ENCODE peak calls at places on chromosome 12, in seven cellular contexts. K is H9, N is IMR-90, E is trophoblast cell, A is mesenchymal stem cell, I is H1, V is mesendoderm. W is an unnamed sample.

GRCh38 chr12:18576104-18576622 is 161.6 kb downstream of the PLCZ1 start:
- DNase-seq in A (no peak), V (no peak), I (no peak), E (no peak), N (peak), K (no peak), W (no peak)

GRCh38 chr12:61531195-61531594 is 729.0 kb upstream of the USP15 start:
- DNase-seq in I (no peak), N (no peak), A (no peak), K (no peak), V (no peak), E (no peak), W (no peak)

GRCh38 chr12:121801601-121802484 is 2.0 kb upstream of the SETD1B start:
- DNase-seq in K (peak), V (peak), N (peak), I (no peak), E (no peak), A (peak), W (no peak)

GRCh38 chr12:125143491-125143890 is 78.3 kb downstream of the AACS start:
- DNase-seq in I (no peak), A (peak), V (peak), E (no peak), K (no peak), N (peak), W (no peak)

GRCh38 chr12:108689314-108690190 is 41.8 kb downstream of the CORO1C start:
- DNase-seq in K (no peak), V (peak), E (no peak), A (peak), N (peak), I (no peak), W (no peak)

GRCh38 chr12:54040148-54040494 is 7.3 kb downstream of the HOXC5 start:
- DNase-seq in V (no peak), K (no peak), N (no peak), A (no peak), I (no peak), E (no peak), W (no peak)

GRCh38 chr12:120642806-120643205 is 2.4 kb downstream of the CABP1 start:
- DNase-seq in N (peak), I (no peak), A (no peak), V (no peak), E (no peak), K (no peak), W (no peak)

GRCh38 chr12:53944209-53944608 is 5.6 kb downstream of the HOXC13 start:
- DNase-seq in E (no peak), A (no peak), I (no peak), V (no peak), K (no peak), N (no peak), W (no peak)

GRCh38 chr12:26271889-26272492 is 76.6 kb downstream of the SSPN start:
- DNase-seq in N (peak), E (peak), I (no peak), K (no peak), A (peak), V (no peak), W (no peak)

GRCh38 chr12:72025524-72025923 is 86.9 kb downstream of the TPH2 start:
- DNase-seq in I (no peak), N (no peak), A (no peak), V (no peak), K (no peak), E (no peak), W (no peak)

GRCh38 chr12:25553083-25553482 is at the start of gene LMNTD1:
- DNase-seq in V (no peak), N (peak), I (no peak), E (no peak), A (peak), K (no peak), W (no peak)

GRCh38 chr12:122888232-122888752 is 7.6 kb downstream of the VPS37B start:
- DNase-seq in V (peak), I (no peak), E (peak), K (peak), N (peak), A (peak), W (no peak)

GRCh38 chr12:6699989-6700645 is 498 bp downstream of the PIANP start:
- DNase-seq in E (no peak), K (peak), N (no peak), A (no peak), V (peak), I (no peak), W (peak)

GRCh38 chr12:64010069-64010686 is 165.7 kb downstream of the SRGAP1 start:
- DNase-seq in N (peak), K (no peak), I (no peak), A (peak), E (no peak), V (no peak), W (no peak)

GRCh38 chr12:123126294-123127144 is 24.4 kb downstream of the PITPNM2 start:
- DNase-seq in I (peak), V (peak), N (peak), A (peak), E (peak), K (no peak), W (no peak)

GRCh38 chr12:20259786-20260185 is 108.6 kb upstream of the PDE3A start:
- DNase-seq in N (no peak), K (no peak), E (no peak), A (no peak), I (no peak), V (no peak), W (no peak)

DNA sequence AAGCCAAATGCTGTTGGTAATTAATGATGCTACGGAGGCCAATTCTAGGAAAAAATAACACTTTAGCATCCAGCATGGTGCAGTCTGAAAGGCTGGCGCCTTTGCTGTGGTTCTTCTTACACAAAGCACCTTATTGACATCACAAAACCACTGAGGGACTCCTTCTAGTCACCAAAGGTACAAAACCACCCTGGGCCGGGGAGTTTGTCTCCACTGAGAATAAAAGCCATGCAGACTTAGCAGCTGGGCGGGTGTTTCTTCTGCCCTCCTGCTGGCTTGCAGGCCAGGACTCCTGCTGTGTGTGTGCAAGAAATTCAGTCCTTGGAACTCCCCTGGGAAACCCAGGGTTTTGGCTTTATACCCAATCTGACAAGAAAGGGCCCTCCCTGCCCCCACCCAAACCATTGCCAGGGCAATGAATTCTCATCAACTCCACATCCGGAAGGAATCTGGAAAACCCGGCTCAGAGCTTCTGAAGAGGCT is 64.3 kb downstream of the ELK3 start:
- DNase-seq in K (no peak), E (no peak), I (no peak), V (peak), A (peak), N (peak), W (no peak)
- H4K8ac ChIP-seq in K (no peak), E (no peak), I (no peak), V (no peak), A (no peak), N (no peak), W (no peak)

DNA sequence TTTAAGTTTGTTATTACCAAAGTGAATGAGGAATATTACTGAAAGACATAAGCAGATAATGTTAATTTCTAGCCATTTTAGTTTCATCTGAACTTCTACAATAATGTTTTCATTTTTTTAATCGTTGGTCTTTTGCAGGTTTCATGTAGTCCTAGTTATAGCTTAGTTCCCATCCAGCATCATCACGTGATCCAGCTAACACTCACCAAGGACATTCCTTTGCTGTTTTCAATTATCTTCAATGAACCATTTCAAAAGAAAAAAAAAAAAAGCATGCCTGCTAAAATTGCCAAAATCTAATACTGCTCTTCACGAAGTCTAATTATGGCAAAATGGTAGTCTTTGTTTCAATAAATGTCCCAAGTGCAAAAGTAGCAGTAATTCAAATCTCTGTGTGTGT is 187.7 kb upstream of the ATXN7L3B start:
- DNase-seq in K (no peak), N (no peak), E (no peak), A (no peak), I (no peak), V (no peak), W (no peak)
- H3K4me2 ChIP-seq in K (no peak), N (no peak), E (no peak), A (no peak), I (no peak), V (no peak), W (no peak)

GRCh38 chr12:114302606-114303005 is 103.3 kb downstream of the TBX5 start:
- DNase-seq in E (no peak), I (no peak), K (no peak), N (no peak), A (no peak), V (no peak), W (no peak)
- H3K4ac ChIP-seq in E (no peak), I (no peak), K (no peak), N (no peak), A (no peak), V (no peak), W (no peak)

GRCh38 chr12:100897240-100897639 is 102.7 kb downstream of the ANO4 start:
- DNase-seq in E (no peak), I (no peak), N (no peak), A (no peak), V (no peak), K (no peak), W (no peak)
- H4K8ac ChIP-seq in E (no peak), I (no peak), N (no peak), A (no peak), V (no peak), K (no peak), W (no peak)

GRCh38 chr12:14126692-14127091 is 145.3 kb upstream of the GRIN2B start:
- DNase-seq in I (no peak), E (no peak), A (no peak), K (no peak), V (no peak), N (no peak), W (no peak)
- H3K4me2 ChIP-seq in I (no peak), E (no peak), A (no peak), K (no peak), V (no peak), N (no peak), W (no peak)

GRCh38 chr12:82870825-82871377 is 184.2 kb downstream of the TMTC2 start:
- DNase-seq in I (no peak), V (no peak), A (no peak), E (no peak), K (no peak), N (no peak), W (no peak)
- H3K4ac ChIP-seq in I (no peak), V (no peak), A (no peak), E (no peak), K (no peak), N (no peak), W (no peak)

DNA sequence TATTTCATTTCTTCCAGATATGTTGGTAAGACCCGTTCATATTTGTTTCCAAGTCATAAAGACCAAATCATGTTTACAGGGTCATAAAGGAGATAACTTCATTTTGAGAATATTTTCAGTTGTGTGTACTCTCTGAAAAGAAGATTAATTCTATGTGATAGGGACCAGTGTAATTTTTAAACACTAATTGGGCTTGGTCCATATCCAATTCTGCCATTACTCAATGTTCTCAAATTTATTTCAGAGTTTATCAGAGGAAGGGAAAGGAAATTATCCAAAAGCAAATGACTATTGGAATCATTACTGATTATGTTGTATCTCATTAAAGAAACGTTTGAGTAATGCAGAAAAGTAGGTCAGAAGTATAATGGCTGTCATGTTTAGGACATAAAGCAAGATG is 126.8 kb upstream of the DCN start:
- DNase-seq in V (no peak), I (no peak), K (no peak), A (no peak), N (no peak), E (no peak), W (no peak)
- H4K8ac ChIP-seq in V (no peak), I (no peak), K (no peak), A (no peak), N (no peak), E (no peak), W (no peak)

GRCh38 chr12:55708695-55709233 is 1.1 kb upstream of the ITGA7 start:
- DNase-seq in A (no peak), E (no peak), V (no peak), I (no peak), N (no peak), K (no peak), W (no peak)

GRCh38 chr12:55707841-55708694 is at the start of gene ITGA7:
- DNase-seq in E (no peak), V (peak), K (peak), I (peak), N (no peak), A (no peak), W (peak)

GRCh38 chr12:55704824-55705780 is 2.6 kb downstream of the ITGA7 start:
- DNase-seq in E (no peak), N (no peak), I (no peak), V (no peak), A (no peak), K (no peak), W (no peak)

GRCh38 chr12:55705802-55706402 is 1.8 kb downstream of the ITGA7 start:
- DNase-seq in A (no peak), E (no peak), K (peak), V (peak), I (no peak), N (no peak), W (no peak)

DNA sequence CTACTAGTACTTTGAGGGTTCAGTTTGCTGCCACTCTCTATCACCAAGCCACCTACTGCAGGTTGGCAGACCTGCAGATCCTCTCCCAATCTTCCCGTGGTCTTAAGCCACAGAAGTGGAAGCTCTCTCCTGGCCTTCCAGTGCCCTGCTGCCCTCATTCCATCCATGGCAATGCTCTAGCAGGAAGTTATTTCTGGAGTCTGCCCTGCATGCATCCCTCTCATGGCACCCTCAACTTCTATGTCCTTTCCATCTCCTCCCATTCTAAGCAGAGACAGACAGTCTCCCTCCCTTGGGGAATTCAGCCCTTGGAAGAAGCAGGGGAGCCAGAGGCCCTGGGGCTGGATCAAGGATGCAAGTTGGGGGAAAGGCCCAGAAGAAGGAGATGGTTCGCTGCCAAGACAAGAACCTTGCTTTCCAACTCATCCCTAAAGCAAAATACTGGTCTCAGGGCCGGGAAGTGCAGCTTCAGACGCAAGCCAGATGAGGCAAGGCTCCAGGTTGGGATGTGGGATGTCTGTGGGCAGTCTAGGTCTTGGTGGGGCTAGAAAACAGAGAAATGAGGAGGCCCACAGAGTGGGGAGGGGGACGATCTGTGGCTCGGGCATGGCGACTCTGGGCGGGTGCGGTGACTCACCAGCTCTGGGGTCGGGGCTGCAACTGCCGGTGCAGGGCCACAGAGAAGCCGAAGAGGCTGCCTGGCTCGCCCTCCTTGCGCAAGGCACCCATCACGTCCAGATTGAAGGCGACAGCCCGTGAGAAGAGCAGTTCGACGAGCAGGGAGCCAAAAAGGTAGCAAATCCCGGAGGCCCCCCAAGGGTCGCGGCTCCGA is 648 bp downstream of the ITGA7 start:
- DNase-seq in K (peak), I (no peak), N (no peak), E (no peak), V (peak), A (no peak), W (no peak)
- H3K4me2 ChIP-seq in K (peak), I (peak), N (peak), E (peak), V (peak), A (peak), W (peak)